ENCODE peak calls at places on chromosomes 12 and 14, in nine cellular contexts. Z is CD8-positive, alpha-beta T cell; W is heart right ventricle; M is right cardiac atrium; K is CD4-positive, CD25-positive, alpha-beta regulatory T cell; U is heart left ventricle; B is AG04450; Y is A549; X is uterus. Q is an unnamed sample.

GRCh38 chr14:66379116-66379515 is 107.1 kb upstream of the CCDC196 start:
- DNase-seq in Z (no peak), W (peak), M (peak), K (no peak), U (peak), B (no peak), Y (no peak), X (no peak), Q (peak)

GRCh38 chr12:9649532-9649940 is 20.0 kb upstream of the CLEC2D start:
- DNase-seq in Z (peak), W (no peak), M (no peak), K (no peak), U (no peak), B (no peak), Y (no peak), X (no peak), Q (no peak)

GRCh38 chr12:86230516-86231146 is 25.6 kb downstream of the MGAT4C start:
- DNase-seq in Z (no peak), W (no peak), M (no peak), K (no peak), U (no peak), B (no peak), Y (no peak), X (no peak), Q (no peak)

GRCh38 chr12:120698677-120699076 is 11.6 kb upstream of the UNC119B start:
- DNase-seq in Z (no peak), W (no peak), M (no peak), K (no peak), U (peak), B (no peak), Y (no peak), X (no peak), Q (no peak)

GRCh38 chr12:75812341-75813018 is 219.1 kb downstream of the PHLDA1 start:
- DNase-seq in Z (no peak), W (no peak), M (no peak), K (no peak), U (no peak), B (peak), Y (no peak), X (no peak), Q (no peak)

GRCh38 chr12:4539167-4539870 is 629 bp downstream of the RAD51AP1 start:
- DNase-seq in Z (no peak), W (no peak), M (no peak), K (no peak), U (no peak), B (no peak), Y (no peak), X (no peak), Q (no peak)

GRCh38 chr14:89042021-89042420 is 217.6 kb downstream of the TTC8 start:
- DNase-seq in Z (no peak), W (no peak), M (no peak), K (no peak), U (no peak), B (no peak), Y (no peak), X (no peak), Q (no peak)

GRCh38 chr14:78484002-78484401 is 313.8 kb downstream of the NRXN3 start:
- DNase-seq in Z (no peak), W (no peak), M (no peak), K (no peak), U (no peak), B (no peak), Y (no peak), X (no peak), Q (no peak)

GRCh38 chr12:75823475-75823874 is 208.1 kb downstream of the PHLDA1 start:
- DNase-seq in Z (no peak), W (no peak), M (no peak), K (no peak), U (no peak), B (no peak), Y (no peak), X (no peak), Q (no peak)

DNA sequence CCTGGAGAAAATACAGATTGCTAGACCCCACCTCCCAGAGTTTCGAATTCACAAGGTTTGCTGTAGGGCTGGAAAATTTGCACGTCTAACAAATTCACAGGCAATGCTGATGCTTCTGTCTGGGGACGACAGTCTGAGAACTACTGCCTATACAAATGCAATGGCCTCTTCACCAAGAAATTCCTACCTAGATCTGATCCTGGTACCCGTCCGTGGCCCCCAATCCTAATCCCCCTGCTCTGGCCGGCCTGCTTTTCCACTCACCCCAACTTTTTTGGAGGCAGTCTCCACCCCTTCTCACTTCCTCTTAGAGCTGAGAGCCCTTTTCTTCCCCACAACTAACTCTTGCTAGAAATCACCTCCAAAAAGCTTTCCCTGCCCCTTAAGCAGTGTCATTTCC is 3.1 kb upstream of the SSH1 start:
- DNase-seq in Z (no peak), W (no peak), M (no peak), K (no peak), U (no peak), B (no peak), Y (no peak), X (no peak), Q (no peak)
- H3K27ac ChIP-seq in Z (no peak), W (no peak), M (no peak), K (no peak), U (no peak), B (no peak), Y (no peak), X (no peak), Q (no peak)

DNA sequence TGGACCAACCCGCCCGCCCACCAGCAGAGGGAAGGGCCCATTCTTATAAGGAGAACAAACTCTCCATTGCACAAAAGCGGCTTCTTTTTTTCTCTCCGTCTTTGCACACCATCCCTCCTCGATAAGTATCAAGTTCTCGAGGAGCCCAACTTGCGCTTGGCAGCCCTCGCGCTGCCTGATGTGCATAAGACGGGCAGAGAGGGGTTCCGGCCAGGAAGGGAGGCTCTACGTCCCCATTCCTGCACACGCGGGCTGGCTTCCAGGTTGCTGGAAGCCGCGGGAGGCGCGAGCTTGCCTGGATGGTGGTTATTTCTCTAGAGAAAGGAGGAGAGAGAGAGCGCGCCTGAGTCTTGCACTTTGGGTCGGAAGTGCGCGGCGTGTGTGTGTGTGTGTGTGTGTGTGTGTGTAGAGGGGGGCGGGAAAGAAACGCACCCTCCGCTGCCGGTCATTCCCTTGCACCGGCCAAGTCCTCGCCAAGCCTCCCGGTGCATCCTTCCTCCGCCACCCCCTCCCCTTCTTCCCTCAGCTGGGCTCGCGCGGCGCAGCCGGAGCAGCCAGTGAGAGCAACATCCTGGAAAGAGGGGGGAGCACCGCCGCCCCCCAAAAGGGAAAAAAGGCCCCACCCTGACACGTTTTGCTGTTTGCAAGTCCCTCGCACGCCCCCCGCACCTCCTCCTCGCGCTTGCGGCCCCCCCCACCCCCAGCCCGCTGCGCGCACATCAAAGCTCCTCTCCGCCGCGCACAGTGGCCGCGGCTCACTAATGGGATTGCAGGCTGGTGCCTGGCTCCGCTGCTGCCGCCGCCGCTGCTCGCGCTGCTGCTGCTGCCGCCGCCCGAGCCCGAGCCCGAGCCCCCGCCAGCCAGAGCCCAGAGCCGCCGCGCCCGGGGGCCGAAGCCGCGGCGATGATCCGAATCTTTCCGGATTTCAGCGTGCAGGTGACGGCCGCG is 4.5 kb upstream of the NPAS3 start:
- DNase-seq in Z (no peak), W (peak), M (peak), K (no peak), U (peak), B (no peak), Y (no peak), X (peak), Q (no peak)
- H3K27ac ChIP-seq in Z (no peak), W (no peak), M (no peak), K (no peak), U (no peak), B (no peak), Y (no peak), X (no peak), Q (no peak)

GRCh38 chr14:69617796-69618195 is 6.4 kb downstream of the SUSD6 start:
- DNase-seq in Z (no peak), W (no peak), M (no peak), K (no peak), U (no peak), B (no peak), Y (no peak), X (no peak), Q (no peak)

GRCh38 chr14:69619007-69619406 is 7.6 kb downstream of the SUSD6 start:
- DNase-seq in Z (no peak), W (no peak), M (no peak), K (no peak), U (no peak), B (no peak), Y (no peak), X (peak), Q (no peak)

GRCh38 chr14:69615471-69616407 is 4.3 kb downstream of the SUSD6 start:
- DNase-seq in Z (peak), W (no peak), M (peak), K (peak), U (peak), B (peak), Y (no peak), X (peak), Q (no peak)

GRCh38 chr14:69614592-69614991 is 3.2 kb downstream of the SUSD6 start:
- DNase-seq in Z (no peak), W (no peak), M (no peak), K (no peak), U (peak), B (no peak), Y (no peak), X (no peak), Q (peak)

GRCh38 chr14:69616408-69616773 is 5.0 kb downstream of the SUSD6 start:
- DNase-seq in Z (no peak), W (no peak), M (no peak), K (no peak), U (no peak), B (no peak), Y (no peak), X (no peak), Q (no peak)
- H3K27ac ChIP-seq in Z (peak), W (peak), M (peak), K (peak), U (peak), B (peak), Y (no peak), X (peak), Q (peak)

DNA sequence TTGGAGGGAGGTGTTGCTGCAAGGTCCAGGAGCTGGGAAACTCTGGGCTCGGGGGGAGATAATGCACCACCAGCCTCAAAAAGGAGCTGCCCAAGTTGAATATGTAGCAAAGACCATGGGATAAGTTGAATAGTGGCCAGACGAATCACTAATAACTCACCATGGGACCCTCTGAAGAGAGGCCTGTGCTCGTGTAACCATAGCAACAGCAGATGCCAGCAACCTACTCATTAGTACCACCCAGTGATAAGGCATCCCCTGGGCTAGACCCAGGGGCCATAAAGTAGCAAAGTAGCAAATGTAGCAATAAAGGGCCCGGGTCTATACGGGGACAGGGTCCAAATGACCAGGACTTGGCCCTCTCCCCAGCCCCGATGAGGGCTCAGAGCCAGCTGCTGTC is 328.0 kb downstream of the DPF3 start:
- DNase-seq in Z (no peak), W (no peak), M (no peak), K (no peak), U (no peak), B (no peak), Y (no peak), X (no peak), Q (no peak)
- H3K27ac ChIP-seq in Z (no peak), W (no peak), M (peak), K (no peak), U (no peak), B (no peak), Y (no peak), X (no peak), Q (peak)

DNA sequence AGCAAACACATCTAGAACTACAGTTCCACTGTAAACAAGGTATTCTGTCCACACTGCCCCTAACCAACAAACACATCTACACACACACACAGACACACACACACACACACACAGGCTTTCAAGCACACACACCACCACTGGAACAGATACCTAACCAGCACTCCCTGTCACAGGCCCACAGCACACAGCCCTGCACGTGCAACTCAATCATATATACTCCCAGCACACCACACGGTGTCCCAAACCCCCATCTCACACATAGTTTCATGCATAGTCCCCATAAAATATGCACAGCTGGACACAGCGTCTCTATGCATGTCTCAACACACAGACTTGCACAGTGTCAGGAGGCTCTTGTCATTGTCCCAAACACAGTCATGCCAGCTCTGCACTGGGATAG is 27.6 kb downstream of the KRT8 start:
- DNase-seq in Z (no peak), W (no peak), M (no peak), K (no peak), U (no peak), B (no peak), Y (no peak), X (no peak), Q (no peak)
- H3K27ac ChIP-seq in Z (no peak), W (no peak), M (no peak), K (no peak), U (no peak), B (no peak), Y (peak), X (no peak), Q (no peak)

GRCh38 chr12:108724890-108725151 is 6.5 kb downstream of the CORO1C start:
- DNase-seq in Z (no peak), W (no peak), M (no peak), K (no peak), U (no peak), B (no peak), Y (no peak), X (no peak), Q (no peak)
- H3K27ac ChIP-seq in Z (no peak), W (no peak), M (no peak), K (no peak), U (no peak), B (no peak), Y (peak), X (peak), Q (peak)

GRCh38 chr14:93103392-93104080 is 12.2 kb downstream of the ITPK1 start:
- DNase-seq in Z (peak), W (no peak), M (peak), K (peak), U (peak), B (no peak), Y (no peak), X (no peak), Q (no peak)
- H3K27ac ChIP-seq in Z (peak), W (no peak), M (no peak), K (peak), U (no peak), B (no peak), Y (peak), X (no peak), Q (no peak)

GRCh38 chr12:68489273-68489672 is 121.4 kb upstream of the RAP1B start:
- DNase-seq in Z (no peak), W (no peak), M (no peak), K (no peak), U (no peak), B (no peak), Y (no peak), X (no peak), Q (no peak)
- H3K27ac ChIP-seq in Z (no peak), W (no peak), M (no peak), K (no peak), U (no peak), B (no peak), Y (no peak), X (no peak), Q (no peak)

DNA sequence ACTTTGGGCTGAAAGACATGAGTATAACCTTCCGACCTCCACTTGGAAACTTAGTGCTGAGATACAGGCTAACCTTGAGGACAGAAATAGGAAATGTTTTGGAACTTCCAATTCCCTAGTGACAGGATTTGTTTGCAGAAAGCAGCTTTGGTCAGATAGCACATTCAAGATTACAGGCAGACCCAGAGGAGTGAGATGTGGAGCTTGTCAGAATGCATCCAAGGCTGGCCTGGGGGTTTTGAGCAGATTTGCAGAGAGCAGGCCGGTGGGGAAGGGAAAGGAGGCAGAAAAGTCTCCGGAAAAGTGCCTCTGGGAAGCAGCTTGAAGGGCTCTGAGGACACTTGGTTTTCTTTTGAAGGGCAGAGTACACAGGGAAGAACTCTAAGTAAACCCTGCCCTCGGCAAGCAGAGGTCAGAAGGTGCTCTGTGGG is 180.3 kb downstream of the ETV6 start:
- DNase-seq in Z (no peak), W (no peak), M (peak), K (no peak), U (no peak), B (no peak), Y (no peak), X (no peak), Q (no peak)
- H3K27ac ChIP-seq in Z (no peak), W (peak), M (peak), K (no peak), U (peak), B (no peak), Y (no peak), X (peak), Q (peak)

GRCh38 chr12:6334359-6334758 is 7.5 kb downstream of the TNFRSF1A start:
- DNase-seq in Z (no peak), W (no peak), M (no peak), K (no peak), U (no peak), B (no peak), Y (no peak), X (no peak), Q (no peak)
- H3K27ac ChIP-seq in Z (no peak), W (peak), M (peak), K (peak), U (no peak), B (peak), Y (peak), X (peak), Q (peak)